ENCODE peak calls at places on chromosomes 7 and 10, in six cellular contexts. B, T, N, U, M and P are unnamed samples.

GRCh38 chr7:155375337-155376277 is 77.9 kb downstream of the INSIG1 start:
- DNase-seq in T (no peak), M (no peak), B (no peak), U (no peak), N (no peak), P (peak; percentile 64)

GRCh38 chr7:103446046-103446520 is at the start of gene SLC26A5:
- DNase-seq in U (no peak), M (no peak), N (peak; percentile 76), B (no peak), T (no peak), P (no peak)

GRCh38 chr10:47243791-47244190 is 56.2 kb upstream of the GDF10 start:
- DNase-seq in M (no peak), U (no peak), N (no peak), B (no peak), T (peak; percentile 86), P (no peak)

GRCh38 chr10:80289451-80290287 is at the start of gene MAT1A:
- DNase-seq in N (no peak), B (no peak), M (no peak), U (no peak), T (no peak), P (peak; percentile 33)

GRCh38 chr10:124164252-124164651 is 70.9 kb upstream of the CHST15 start:
- DNase-seq in B (no peak), M (no peak), U (no peak), N (no peak), T (no peak), P (no peak)

GRCh38 chr10:129562487-129562886 is 95.4 kb downstream of the MGMT start:
- DNase-seq in B (no peak), T (no peak), M (no peak), N (no peak), U (no peak), P (no peak)

GRCh38 chr10:85402541-85402940 is 964.1 kb downstream of the GRID1 start:
- DNase-seq in U (no peak), B (no peak), N (no peak), T (no peak), M (no peak), P (no peak)

GRCh38 chr7:27175005-27175625 is 995 bp upstream of the HOXA10 start:
- DNase-seq in U (no peak), M (no peak), N (no peak), B (no peak), T (peak; percentile 76), P (no peak)

GRCh38 chr10:110363572-110364411 is 59.1 kb upstream of the SMNDC1 start:
- DNase-seq in M (no peak), B (no peak), U (no peak), T (no peak), N (no peak), P (no peak)

GRCh38 chr10:114206902-114207301 is 27.7 kb downstream of the TDRD1 start:
- DNase-seq in N (no peak), M (no peak), B (no peak), U (no peak), T (no peak), P (no peak)

GRCh38 chr7:87206361-87206760 is 13.2 kb downstream of the TMEM243 start:
- DNase-seq in U (no peak), T (no peak), M (peak; percentile 44), B (no peak), N (no peak), P (no peak)

GRCh38 chr10:31037749-31038148 is 6.1 kb upstream of the ZNF438 start:
- DNase-seq in B (no peak), T (no peak), N (no peak), M (no peak), U (no peak), P (no peak)

GRCh38 chr10:31041011-31041410 is 9.3 kb upstream of the ZNF438 start:
- DNase-seq in T (no peak), U (no peak), B (no peak), M (no peak), N (no peak), P (no peak)

GRCh38 chr10:31042670-31043069 is 11.0 kb upstream of the ZNF438 start:
- DNase-seq in U (no peak), M (no peak), N (no peak), T (no peak), B (no peak), P (no peak)
- H3K4me3 ChIP-seq in U (no peak overlapping the region), M (no peak overlapping the region), N (no peak overlapping the region), T (no peak overlapping the region), B (no peak overlapping the region), P (no peak overlapping the region)

GRCh38 chr10:4677296-4678021 is 148.5 kb upstream of the AKR1E2 start:
- DNase-seq in N (no peak), M (peak; percentile 42), U (no peak), B (no peak), T (no peak), P (peak; percentile 93)
- H3K27ac ChIP-seq in N (peak overlapping the region; percentile 45), M (peak overlapping the region; percentile 96), U (no peak overlapping the region), B (no peak overlapping the region), T (peak overlapping the region; percentile 55), P (no peak overlapping the region)

DNA sequence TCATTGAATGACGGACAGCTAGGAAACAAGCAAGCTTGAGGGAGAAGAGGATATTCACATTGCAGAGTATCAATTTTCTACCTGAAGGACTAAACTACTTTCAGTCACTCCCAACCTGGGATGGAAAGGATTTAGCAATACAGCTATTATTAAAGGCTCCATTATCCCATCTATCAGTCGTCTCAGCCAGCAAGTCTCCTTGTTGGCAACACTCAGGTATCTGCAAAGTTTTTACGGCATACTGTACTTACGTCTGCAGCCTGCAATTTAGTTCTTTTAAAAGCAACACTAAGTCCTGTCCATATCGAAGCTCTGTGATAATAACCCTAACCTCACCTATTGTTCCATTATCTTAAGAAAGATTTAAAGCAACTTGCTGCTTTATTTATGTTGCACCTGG is 689.4 kb downstream of the PARD3 start:
- DNase-seq in N (no peak), M (no peak), B (no peak), U (no peak), T (no peak), P (no peak)
- TF ChIP-seq CTCF in N (no peak), M (no peak), B (no peak), U (no peak), T (no peak), P (no peak)

GRCh38 chr7:22255342-22255741 is 101.6 kb downstream of the RAPGEF5 start:
- DNase-seq in M (no peak), U (no peak), T (no peak), B (no peak), N (no peak), P (no peak)
- H3K4me3 ChIP-seq in M (no peak overlapping the region), U (no peak overlapping the region), T (no peak overlapping the region), B (no peak overlapping the region), N (no peak overlapping the region), P (no peak overlapping the region)

GRCh38 chr7:128940494-128941322 is 3.0 kb downstream of the IRF5 start:
- DNase-seq in T (no peak), N (peak; percentile 63), B (no peak), U (peak; percentile 93), M (no peak), P (no peak)

GRCh38 chr7:128939861-128940410 is 2.2 kb downstream of the IRF5 start:
- DNase-seq in T (no peak), U (peak; percentile 20), N (no peak), B (no peak), M (no peak), P (no peak)

GRCh38 chr7:128939075-128939860 is 1.5 kb downstream of the IRF5 start:
- DNase-seq in N (no peak), U (no peak), T (no peak), B (no peak), M (no peak), P (no peak)

GRCh38 chr7:128941946-128942526 is 4.3 kb downstream of the IRF5 start:
- DNase-seq in U (no peak), T (no peak), M (no peak), N (no peak), B (no peak), P (no peak)

GRCh38 chr7:128941323-128941890 is 3.7 kb downstream of the IRF5 start:
- DNase-seq in U (no peak), B (no peak), T (no peak), N (no peak), M (no peak), P (no peak)
- H3K27ac ChIP-seq in U (peak overlapping the region; percentile 75), B (no peak overlapping the region), T (no peak overlapping the region), N (no peak overlapping the region), M (no peak overlapping the region), P (no peak overlapping the region)

GRCh38 chr10:19811517-19811916 is 4.7 kb upstream of the PLXDC2 start:
- DNase-seq in B (no peak), M (peak; percentile 41), N (no peak), T (peak; percentile 83), U (no peak), P (peak; percentile 47)
- TF ChIP-seq CTCF in B (peak; percentile 70), M (peak; percentile 88), N (no peak), T (peak; percentile 70), U (no peak), P (peak; percentile 85)

GRCh38 chr7:47478926-47479791 is 102.8 kb downstream of the TNS3 start:
- DNase-seq in M (no peak), B (no peak), T (peak; percentile 61), U (no peak), N (no peak), P (no peak)

GRCh38 chr7:47477191-47478016 is 104.5 kb downstream of the TNS3 start:
- DNase-seq in B (no peak), M (no peak), U (no peak), T (no peak), N (no peak), P (no peak)

GRCh38 chr7:47479821-47480575 is 101.9 kb downstream of the TNS3 start:
- DNase-seq in T (no peak), M (no peak), B (no peak), N (no peak), U (peak; percentile 57), P (no peak)

GRCh38 chr7:47475880-47476227 is 106.1 kb downstream of the TNS3 start:
- DNase-seq in N (no peak), M (no peak), U (no peak), T (no peak), B (no peak), P (no peak)

DNA sequence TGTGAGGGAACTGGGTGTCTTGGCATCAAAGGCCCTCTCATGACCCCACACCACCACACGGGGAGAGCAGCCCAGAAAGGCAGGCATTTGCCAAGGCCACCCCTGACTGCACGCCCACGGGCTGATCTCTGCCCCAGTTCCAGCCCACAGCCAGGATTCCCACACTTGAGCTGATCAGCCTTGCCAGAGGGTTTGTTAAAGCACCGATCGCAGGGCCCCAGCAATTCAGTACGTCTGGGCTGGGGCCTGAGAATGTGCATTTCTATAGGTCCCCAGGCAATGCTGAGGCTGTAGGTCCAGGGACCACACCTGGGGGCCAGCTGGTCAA is 103.9 kb downstream of the TNS3 start:
- DNase-seq in B (no peak), M (no peak), T (peak; percentile 67), N (no peak), U (no peak), P (no peak)
- H3K4me3 ChIP-seq in B (no peak overlapping the region), M (no peak overlapping the region), T (no peak overlapping the region), N (no peak overlapping the region), U (no peak overlapping the region), P (no peak overlapping the region)

GRCh38 chr7:142759433-142759832 is 10.2 kb downstream of the PRSS1 start:
- DNase-seq in B (no peak), N (no peak), T (no peak), M (no peak), U (peak; percentile 16), P (no peak)
- H3K27ac ChIP-seq in B (no peak overlapping the region), N (no peak overlapping the region), T (no peak overlapping the region), M (no peak overlapping the region), U (no peak overlapping the region), P (no peak overlapping the region)